ENCODE peak calls at places on chromosome 7, in seven cellular contexts. Y is GM10248, A is Peyer's patch, R is Ammon's horn, H is tibial artery, N is GM12865, E is AG04450. I is an unnamed sample.

GRCh38 chr7:96034940-96035727 is 262.8 kb downstream of the DYNC1I1 start:
- DNase-seq in Y (no peak), A (no peak), R (peak), H (no peak), N (no peak), E (no peak), I (no peak)

GRCh38 chr7:28811990-28812389 is 146.1 kb downstream of the TRIL start:
- DNase-seq in Y (no peak), A (no peak), R (no peak), H (no peak), N (no peak), E (no peak), I (no peak)

GRCh38 chr7:40429821-40430220 is 295.0 kb downstream of the SUGCT start:
- DNase-seq in Y (no peak), A (no peak), R (no peak), H (no peak), N (no peak), E (no peak), I (no peak)

GRCh38 chr7:96691692-96692091 is 18.0 kb downstream of the SEM1 start:
- DNase-seq in Y (no peak), A (no peak), R (no peak), H (no peak), N (no peak), E (no peak), I (no peak)

GRCh38 chr7:88361357-88361756 is 54.7 kb upstream of the STEAP4 start:
- DNase-seq in Y (no peak), A (no peak), R (no peak), H (no peak), N (peak), E (no peak), I (no peak)

GRCh38 chr7:65441010-65441409 is 67.4 kb downstream of the ZNF92 start:
- DNase-seq in Y (no peak), A (no peak), R (no peak), H (no peak), N (no peak), E (no peak), I (no peak)

GRCh38 chr7:76280408-76280807 is 22.1 kb upstream of the HSPB1 start:
- DNase-seq in Y (no peak), A (no peak), R (no peak), H (no peak), N (no peak), E (no peak), I (no peak)

GRCh38 chr7:142554555-142555532 is 194.4 kb upstream of the PRSS1 start:
- DNase-seq in Y (no peak), A (no peak), R (no peak), H (no peak), N (no peak), E (no peak), I (no peak)

GRCh38 chr7:98456851-98457250 is 56.0 kb upstream of the BAIAP2L1 start:
- DNase-seq in Y (no peak), A (no peak), R (no peak), H (no peak), N (no peak), E (no peak), I (no peak)

GRCh38 chr7:98174334-98175259 is 36.6 kb upstream of the BHLHA15 start:
- DNase-seq in Y (no peak), A (no peak), R (peak), H (no peak), N (no peak), E (no peak), I (no peak)

GRCh38 chr7:55308186-55308929 is 56.8 kb upstream of the LANCL2 start:
- DNase-seq in Y (no peak), A (no peak), R (no peak), H (no peak), N (no peak), E (no peak), I (no peak)

GRCh38 chr7:3089493-3089892 is 45.8 kb upstream of the CARD11 start:
- DNase-seq in Y (no peak), A (no peak), R (no peak), H (no peak), N (peak), E (no peak), I (no peak)

GRCh38 chr7:28002638-28003037 is 178.0 kb downstream of the JAZF1 start:
- DNase-seq in Y (no peak), A (no peak), R (no peak), H (no peak), N (no peak), E (no peak), I (no peak)

GRCh38 chr7:76357379-76358052 is 1.3 kb downstream of the YWHAG start:
- DNase-seq in Y (no peak), A (no peak), R (no peak), H (no peak), N (no peak), E (no peak), I (no peak)

GRCh38 chr7:28759373-28760013 is 198.6 kb downstream of the TRIL start:
- DNase-seq in Y (no peak), A (no peak), R (no peak), H (no peak), N (no peak), E (no peak), I (no peak)

GRCh38 chr7:135914346-135914745 is 62.8 kb downstream of the MTPN start:
- DNase-seq in Y (no peak), A (no peak), R (no peak), H (no peak), N (no peak), E (no peak), I (no peak)

GRCh38 chr7:5139998-5140397 is 50.0 kb upstream of the WIPI2 start:
- DNase-seq in Y (peak), A (peak), R (peak), H (no peak), N (peak), E (no peak), I (no peak)

GRCh38 chr7:140079121-140079536 is 16.4 kb upstream of the PARP12 start:
- DNase-seq in Y (no peak), A (no peak), R (no peak), H (no peak), N (no peak), E (peak), I (no peak)

I was measured in thoracic aorta.